ENCODE peak calls at places on chromosomes 4 and X, in six cellular contexts. One of them, this sample, is unnamed.

GRCh38 chr4:100189820-100190642 is at the start of gene DDIT4L:
- DNase-seq in GM12865: no peak
- DNase-seq in H9: peak; percentile 84
- DNase-seq in CD4-positive, alpha-beta T cell: no peak
- DNase-seq in psoas muscle: peak; percentile 84
- DNase-seq in Peyer's patch: peak; percentile 47
- DNase-seq in this sample: no peak

GRCh38 chr4:145722561-145722960 is 42.6 kb downstream of the C4orf51 start:
- DNase-seq in GM12865: no peak
- DNase-seq in H9: no peak
- DNase-seq in CD4-positive, alpha-beta T cell: no peak
- DNase-seq in psoas muscle: no peak
- DNase-seq in Peyer's patch: no peak
- DNase-seq in this sample: no peak

GRCh38 chr4:3809028-3809427 is 42.8 kb downstream of the ADRA2C start:
- DNase-seq in GM12865: no peak
- DNase-seq in H9: no peak
- DNase-seq in CD4-positive, alpha-beta T cell: no peak
- DNase-seq in psoas muscle: no peak
- DNase-seq in Peyer's patch: no peak
- DNase-seq in this sample: no peak

GRCh38 chr4:146643812-146644401 is 5.2 kb downstream of the POU4F2 start:
- DNase-seq in GM12865: peak; percentile 22
- DNase-seq in H9: no peak
- DNase-seq in CD4-positive, alpha-beta T cell: no peak
- DNase-seq in psoas muscle: no peak
- DNase-seq in Peyer's patch: no peak
- DNase-seq in this sample: no peak

GRCh38 chr4:38787693-38788092 is 4.9 kb upstream of the TLR10 start:
- DNase-seq in GM12865: no peak
- DNase-seq in H9: no peak
- DNase-seq in CD4-positive, alpha-beta T cell: no peak
- DNase-seq in psoas muscle: no peak
- DNase-seq in Peyer's patch: no peak
- DNase-seq in this sample: no peak

GRCh38 chr4:79253930-79254329 is 71.9 kb downstream of the NAA11 start:
- DNase-seq in GM12865: no peak
- DNase-seq in H9: no peak
- DNase-seq in CD4-positive, alpha-beta T cell: no peak
- DNase-seq in psoas muscle: no peak
- DNase-seq in Peyer's patch: no peak
- DNase-seq in this sample: no peak

GRCh38 chr4:140249351-140249750 is 95.4 kb upstream of the MAML3 start:
- DNase-seq in GM12865: no peak
- DNase-seq in H9: no peak
- DNase-seq in CD4-positive, alpha-beta T cell: no peak
- DNase-seq in psoas muscle: no peak
- DNase-seq in Peyer's patch: no peak
- DNase-seq in this sample: no peak

GRCh38 chr4:95465010-95465409 is 83.8 kb downstream of the UNC5C start:
- DNase-seq in GM12865: no peak
- DNase-seq in H9: no peak
- DNase-seq in CD4-positive, alpha-beta T cell: no peak
- DNase-seq in psoas muscle: no peak
- DNase-seq in Peyer's patch: no peak
- DNase-seq in this sample: no peak

GRCh38 chr4:80125252-80126177 is 52.5 kb upstream of the ANTXR2 start:
- DNase-seq in GM12865: peak; percentile 45
- DNase-seq in H9: no peak
- DNase-seq in CD4-positive, alpha-beta T cell: peak; percentile 34
- DNase-seq in psoas muscle: no peak
- DNase-seq in Peyer's patch: peak; percentile 51
- DNase-seq in this sample: no peak

GRCh38 chr4:37802068-37802666 is 24.3 kb upstream of the PGM2 start:
- DNase-seq in GM12865: no peak
- DNase-seq in H9: peak; percentile 80
- DNase-seq in CD4-positive, alpha-beta T cell: no peak
- DNase-seq in psoas muscle: no peak
- DNase-seq in Peyer's patch: peak; percentile 76
- DNase-seq in this sample: no peak

GRCh38 chr4:70901984-70902576 is at the start of gene MOB1B:
- DNase-seq in GM12865: peak; percentile 90
- DNase-seq in H9: peak; percentile 96
- DNase-seq in CD4-positive, alpha-beta T cell: peak; percentile 82
- DNase-seq in psoas muscle: peak; percentile 90
- DNase-seq in Peyer's patch: peak; percentile 95
- DNase-seq in this sample: peak; percentile 73

GRCh38 chr4:112147697-112148096 is 2.4 kb downstream of the FAM241A start:
- DNase-seq in GM12865: no peak
- DNase-seq in H9: no peak
- DNase-seq in CD4-positive, alpha-beta T cell: no peak
- DNase-seq in psoas muscle: no peak
- DNase-seq in Peyer's patch: no peak
- DNase-seq in this sample: no peak

DNA sequence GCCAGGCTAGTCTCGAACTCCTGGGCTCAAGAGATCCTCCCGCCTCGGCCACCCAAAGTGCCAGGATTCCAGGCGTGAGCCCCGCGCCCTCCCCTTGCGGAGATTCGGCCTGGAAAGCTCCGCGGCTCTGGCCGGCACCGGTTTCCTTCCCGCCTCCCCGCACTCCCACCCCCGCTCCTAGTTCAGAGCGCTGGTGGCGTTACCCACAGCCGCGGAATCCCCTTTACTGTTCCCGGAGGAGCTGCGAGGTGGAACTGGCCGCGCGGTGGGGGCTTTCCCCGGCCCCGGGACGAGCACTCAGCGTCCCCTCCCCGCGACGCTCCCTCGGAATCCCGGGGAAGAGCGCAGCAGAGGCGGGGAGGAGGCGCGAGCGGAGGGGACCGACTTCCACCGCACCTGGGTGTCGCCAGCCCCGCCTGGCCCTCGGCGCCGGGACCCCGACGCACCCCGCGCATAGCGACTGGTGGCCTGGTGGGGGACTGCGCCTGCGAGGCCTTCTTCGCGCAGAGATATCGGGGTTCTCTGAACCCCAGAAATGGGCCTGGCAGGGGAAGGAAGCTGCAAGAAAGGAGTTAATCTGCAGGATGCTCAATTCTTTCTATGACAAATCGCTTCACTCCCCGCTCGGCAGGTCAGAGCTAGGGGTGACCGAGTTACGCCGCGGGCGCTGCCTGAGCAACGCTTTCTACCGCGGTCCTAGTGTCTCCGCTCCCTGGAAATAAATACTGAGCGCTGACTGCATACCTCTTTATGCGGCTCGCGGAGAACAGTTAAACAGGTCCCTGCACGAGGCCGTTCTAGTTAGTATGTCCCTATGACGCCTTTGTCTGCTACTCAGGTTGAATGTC is 14.6 kb upstream of the SLC25A4 start:
- DNase-seq in GM12865: no peak
- DNase-seq in H9: peak; percentile 70
- DNase-seq in CD4-positive, alpha-beta T cell: peak; percentile 9
- DNase-seq in psoas muscle: peak; percentile 61
- DNase-seq in Peyer's patch: no peak
- DNase-seq in this sample: peak; percentile 42
- TF ChIP-seq CTCF in GM12865: no peak
- TF ChIP-seq CTCF in H9: peak; percentile 48
- TF ChIP-seq CTCF in CD4-positive, alpha-beta T cell: peak; percentile 23
- TF ChIP-seq CTCF in psoas muscle: peak; percentile 19
- TF ChIP-seq CTCF in Peyer's patch: no peak
- TF ChIP-seq CTCF in this sample: no peak

GRCh38 chrX:119417842-119418241 is 18.7 kb downstream of the SLC25A43 start:
- DNase-seq in GM12865: peak; percentile 25
- DNase-seq in H9: no peak
- DNase-seq in CD4-positive, alpha-beta T cell: no peak
- DNase-seq in psoas muscle: no peak
- DNase-seq in Peyer's patch: no peak
- DNase-seq in this sample: no peak
- TF ChIP-seq CTCF in GM12865: no peak
- TF ChIP-seq CTCF in H9: no peak
- TF ChIP-seq CTCF in CD4-positive, alpha-beta T cell: no peak
- TF ChIP-seq CTCF in psoas muscle: no peak
- TF ChIP-seq CTCF in Peyer's patch: peak; percentile 36
- TF ChIP-seq CTCF in this sample: no peak

GRCh38 chrX:69503835-69504625 is at the start of gene NALF2:
- DNase-seq in GM12865: peak; percentile 2
- DNase-seq in H9: peak; percentile 84
- DNase-seq in CD4-positive, alpha-beta T cell: peak; percentile 18
- DNase-seq in psoas muscle: peak; percentile 71
- DNase-seq in Peyer's patch: no peak
- DNase-seq in this sample: no peak
- TF ChIP-seq CTCF in GM12865: no peak
- TF ChIP-seq CTCF in H9: no peak
- TF ChIP-seq CTCF in CD4-positive, alpha-beta T cell: no peak
- TF ChIP-seq CTCF in psoas muscle: no peak
- TF ChIP-seq CTCF in Peyer's patch: no peak
- TF ChIP-seq CTCF in this sample: no peak

GRCh38 chr4:81473086-81473396 is 1.3 kb upstream of the RASGEF1B start:
- DNase-seq in GM12865: no peak
- DNase-seq in H9: no peak
- DNase-seq in CD4-positive, alpha-beta T cell: no peak
- DNase-seq in psoas muscle: no peak
- DNase-seq in Peyer's patch: no peak
- DNase-seq in this sample: no peak

GRCh38 chr4:81471361-81472248 is at the start of gene RASGEF1B:
- DNase-seq in GM12865: peak; percentile 83
- DNase-seq in H9: peak; percentile 75
- DNase-seq in CD4-positive, alpha-beta T cell: peak; percentile 90
- DNase-seq in psoas muscle: peak; percentile 93
- DNase-seq in Peyer's patch: peak; percentile 97
- DNase-seq in this sample: peak; percentile 97

GRCh38 chr4:81470456-81471327 is 1.0 kb downstream of the RASGEF1B start:
- DNase-seq in GM12865: no peak
- DNase-seq in H9: peak; percentile 45
- DNase-seq in CD4-positive, alpha-beta T cell: peak; percentile 28
- DNase-seq in psoas muscle: peak; percentile 67
- DNase-seq in Peyer's patch: peak; percentile 81
- DNase-seq in this sample: peak; percentile 53

GRCh38 chr4:81469774-81470455 is 1.8 kb downstream of the RASGEF1B start:
- DNase-seq in GM12865: no peak
- DNase-seq in H9: no peak
- DNase-seq in CD4-positive, alpha-beta T cell: no peak
- DNase-seq in psoas muscle: no peak
- DNase-seq in Peyer's patch: no peak
- DNase-seq in this sample: no peak

DNA sequence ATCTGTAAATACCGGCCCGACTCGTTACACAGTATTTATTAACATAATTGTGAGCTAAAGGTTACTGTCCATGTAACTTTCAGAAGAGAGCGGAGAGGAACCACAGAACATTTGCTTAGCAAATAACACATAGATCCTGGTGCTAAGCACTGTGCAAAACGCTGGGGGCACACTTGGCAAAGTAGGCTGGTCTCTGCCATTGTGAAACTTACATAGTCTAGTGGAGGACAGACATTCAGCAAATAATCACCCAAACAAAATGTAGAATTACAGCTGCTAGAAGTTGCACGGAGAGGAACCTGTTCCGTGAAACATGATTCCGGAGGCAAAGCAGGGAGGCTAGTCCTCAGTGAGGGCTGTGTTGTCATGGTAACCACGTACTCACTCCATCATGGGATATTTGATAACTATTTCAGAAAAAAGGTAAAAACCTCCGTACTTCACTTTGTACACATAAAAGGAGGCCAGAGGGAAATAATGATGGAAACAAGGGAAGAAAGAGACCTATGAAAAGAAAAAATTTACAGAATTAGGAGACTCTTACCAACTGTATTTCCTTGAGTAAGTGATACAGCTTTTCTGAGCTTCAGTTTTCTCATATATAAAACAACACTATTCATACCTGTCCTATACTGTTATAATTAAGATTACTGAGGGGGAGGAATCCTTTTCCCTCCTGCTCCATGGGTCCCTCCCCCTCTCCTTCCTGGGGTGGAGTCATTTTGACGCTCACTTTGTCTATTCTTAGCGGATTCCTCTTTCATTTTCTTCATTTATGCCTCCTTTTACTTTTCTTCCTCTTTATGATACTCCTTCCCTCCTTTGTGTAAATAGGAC is 760 bp upstream of the RASGEF1B start:
- DNase-seq in GM12865: peak; percentile 58
- DNase-seq in H9: peak; percentile 42
- DNase-seq in CD4-positive, alpha-beta T cell: peak; percentile 34
- DNase-seq in psoas muscle: no peak
- DNase-seq in Peyer's patch: peak; percentile 80
- DNase-seq in this sample: no peak
- TF ChIP-seq CTCF in GM12865: peak; percentile 20
- TF ChIP-seq CTCF in H9: peak; percentile 52
- TF ChIP-seq CTCF in CD4-positive, alpha-beta T cell: peak; percentile 46
- TF ChIP-seq CTCF in psoas muscle: peak; percentile 16
- TF ChIP-seq CTCF in Peyer's patch: peak; percentile 38
- TF ChIP-seq CTCF in this sample: no peak

DNA sequence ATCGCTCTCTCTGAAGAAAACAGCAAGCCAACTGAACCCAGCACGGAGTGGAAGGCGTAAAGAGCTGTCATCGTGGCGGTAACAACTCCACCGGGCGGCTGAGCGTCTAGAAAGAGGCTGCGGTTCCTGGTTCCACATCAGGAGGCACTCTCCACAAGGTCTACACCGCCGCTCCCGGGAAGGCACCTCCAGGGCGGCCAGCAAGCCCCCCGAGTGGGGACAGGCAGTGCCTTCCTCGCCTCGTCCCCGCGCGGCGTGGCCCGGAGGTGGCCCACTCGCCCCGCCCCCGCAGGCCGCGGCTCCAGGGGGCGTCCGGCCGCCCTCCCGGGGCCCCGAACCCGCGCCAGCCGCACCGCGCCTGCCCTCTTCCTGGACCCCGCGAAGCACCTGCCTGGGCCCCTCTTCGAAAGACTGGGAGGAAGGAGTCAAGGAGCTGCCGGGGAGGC is 747 bp downstream of the KLHL8 start:
- DNase-seq in GM12865: peak; percentile 69
- DNase-seq in H9: peak; percentile 38
- DNase-seq in CD4-positive, alpha-beta T cell: peak; percentile 36
- DNase-seq in psoas muscle: peak; percentile 57
- DNase-seq in Peyer's patch: peak; percentile 74
- DNase-seq in this sample: peak; percentile 67
- TF ChIP-seq CTCF in GM12865: peak; percentile 17
- TF ChIP-seq CTCF in H9: peak; percentile 58
- TF ChIP-seq CTCF in CD4-positive, alpha-beta T cell: no peak
- TF ChIP-seq CTCF in psoas muscle: peak; percentile 26
- TF ChIP-seq CTCF in Peyer's patch: peak; percentile 29
- TF ChIP-seq CTCF in this sample: no peak

This sample was measured in activated B cell treated with CpG ODN at 0.5 μM for 24 hours.